ENCODE peak calls at places on chromosomes 2 and 18, in five cellular contexts. M is sigmoid colon, N is cardiac muscle cell, X is K562, I is gastrocnemius medialis. F is an unnamed sample. For H3K4me1, the result is how much of the 10 kb centered on the place peaks cover.

GRCh38 chr2:241771286-241772062 is 5.1 kb upstream of the GAL3ST2 start:
- DNase-seq in M (peak), X (no peak), I (no peak), N (no peak), F (peak)

GRCh38 chr18:30743033-30743432 is 299.5 kb downstream of the DSC3 start:
- DNase-seq in X (no peak), I (no peak), M (no peak), N (no peak), F (no peak)

GRCh38 chr2:68023904-68024303 is 38.9 kb downstream of the C1D start:
- DNase-seq in M (no peak), I (no peak), N (no peak), X (no peak), F (no peak)

GRCh38 chr18:11034816-11035215 is 114.6 kb downstream of the PIEZO2 start:
- DNase-seq in I (no peak), N (no peak), X (no peak), M (no peak), F (no peak)

GRCh38 chr2:169303579-169304285 is 58.6 kb downstream of the LRP2 start:
- DNase-seq in N (no peak), X (no peak), M (no peak), I (no peak), F (no peak)

GRCh38 chr2:237473474-237474453 is 13.3 kb upstream of the MLPH start:
- DNase-seq in X (no peak), N (no peak), I (no peak), M (peak), F (no peak)

GRCh38 chr18:39434223-39434622 is 1868.6 kb upstream of the CELF4 start:
- DNase-seq in M (no peak), N (no peak), X (no peak), I (no peak), F (no peak)

GRCh38 chr2:240936106-240936505 is 30.0 kb downstream of the CROCC2 start:
- DNase-seq in X (no peak), I (no peak), M (peak), N (no peak), F (no peak)

GRCh38 chr2:179044500-179044899 is 5.4 kb downstream of the CCDC141 start:
- DNase-seq in N (no peak), X (no peak), M (no peak), I (no peak), F (no peak)

GRCh38 chr2:128594953-128595677 is 276.4 kb upstream of the HS6ST1 start:
- DNase-seq in X (no peak), I (no peak), N (no peak), M (peak), F (no peak)

GRCh38 chr18:936941-937340 is 32.3 kb downstream of the ADCYAP1 start:
- DNase-seq in M (no peak), N (no peak), I (no peak), X (no peak), F (no peak)

GRCh38 chr18:3180325-3180724 is 39.4 kb downstream of the MYOM1 start:
- DNase-seq in X (no peak), M (no peak), I (no peak), N (peak), F (no peak)

GRCh38 chr2:129765326-129766158 is 213.9 kb upstream of the RAB6C start:
- DNase-seq in I (no peak), X (no peak), N (no peak), M (no peak), F (no peak)

GRCh38 chr2:171910494-171910893 is 11.8 kb upstream of the HAT1 start:
- DNase-seq in X (no peak), N (no peak), I (no peak), M (no peak), F (no peak)

GRCh38 chr2:133846476-133846875 is 278.2 kb upstream of the NCKAP5 start:
- DNase-seq in N (no peak), X (no peak), I (no peak), M (no peak), F (no peak)

GRCh38 chr2:165408191-165408590 is 61.3 kb upstream of the CSRNP3 start:
- DNase-seq in I (no peak), X (no peak), M (peak), N (no peak), F (no peak)

GRCh38 chr18:7388752-7389151 is 157.9 kb downstream of the LRRC30 start:
- DNase-seq in I (no peak), N (no peak), M (no peak), X (no peak), F (no peak)

GRCh38 chr2:168454737-168455691 is 1.1 kb upstream of the CERS6 start:
- DNase-seq in X (no peak), N (no peak), M (no peak), I (no peak), F (no peak)

GRCh38 chr2:88221365-88221942 is 51.3 kb downstream of the THNSL2 start:
- DNase-seq in X (no peak), M (no peak), I (no peak), N (no peak), F (no peak)

GRCh38 chr2:95010126-95010525 is 15.4 kb upstream of the MAL start:
- DNase-seq in I (no peak), N (no peak), M (no peak), X (no peak), F (no peak)

GRCh38 chr2:127277028-127277427 is 16.9 kb downstream of the ERCC3 start:
- DNase-seq in N (no peak), M (no peak), I (no peak), X (no peak), F (no peak)

GRCh38 chr18:4060427-4061281 is 394.5 kb downstream of the DLGAP1 start:
- DNase-seq in M (no peak), I (no peak), X (no peak), N (no peak), F (no peak)

DNA sequence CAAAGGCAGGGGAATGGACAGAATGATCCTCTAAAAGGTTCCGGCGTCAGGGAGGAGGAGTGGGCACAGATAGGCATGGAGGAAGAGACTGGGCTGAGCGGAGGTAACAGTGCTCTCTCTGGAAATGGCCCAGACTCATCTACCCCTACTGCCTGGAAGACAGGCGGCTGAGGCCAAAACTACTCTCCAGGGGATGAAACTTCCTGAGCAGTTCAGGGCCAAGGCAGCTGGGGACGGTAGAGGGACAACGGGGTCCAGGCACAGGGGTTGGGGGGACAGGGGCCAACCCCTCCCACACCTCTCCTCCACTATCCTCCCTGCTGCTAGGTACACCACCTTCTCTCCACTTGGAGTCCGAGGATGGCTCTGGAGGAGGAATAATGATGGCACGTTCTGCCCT is 94.3 kb downstream of the TNS1 start:
- DNase-seq in I (no peak), N (no peak), X (no peak), M (no peak), F (no peak)
- H3K4me1 ChIP-seq in I (half or more), N (half or more), X (under half), M (half or more), F (under half)

GRCh38 chr2:118371500-118371899 is 283.2 kb downstream of the INSIG2 start:
- DNase-seq in X (no peak), M (no peak), N (peak), I (no peak), F (peak)
- TF ChIP-seq CTCF in X (peak), M (no peak), N (peak), I (no peak), F (no peak)

DNA sequence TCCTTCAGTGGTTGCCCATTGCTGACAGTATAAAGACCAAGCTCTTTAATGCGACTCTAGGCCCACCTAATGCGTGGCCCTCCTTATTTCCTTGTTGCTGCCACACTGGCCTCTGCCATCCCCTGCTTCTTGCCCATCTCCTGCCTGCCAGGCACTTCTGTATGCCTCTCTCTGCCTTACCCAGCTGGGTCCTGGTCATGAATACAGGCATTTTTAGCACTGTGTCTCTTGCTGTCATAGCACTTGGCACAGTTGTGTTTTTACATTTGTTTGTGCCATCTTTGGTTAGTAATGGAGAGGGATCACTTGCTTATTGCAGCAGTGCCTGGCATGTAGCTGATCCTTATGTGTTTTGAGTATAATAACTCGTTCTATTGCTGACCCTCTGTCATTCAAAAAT is 38.7 kb downstream of the MAP4K4 start:
- DNase-seq in I (peak), X (no peak), M (no peak), N (no peak), F (no peak)
- H3K4me1 ChIP-seq in I (half or more), X (under half), M (half or more), N (under half), F (under half)

GRCh38 chr18:36297419-36298112 is at the start of gene FHOD3:
- DNase-seq in X (peak), N (peak), M (peak), I (peak), F (peak)

GRCh38 chr18:36298113-36298701 is 694 bp downstream of the FHOD3 start:
- DNase-seq in M (no peak), I (no peak), X (peak), N (peak), F (no peak)

GRCh38 chr18:36295214-36295613 is 2.3 kb upstream of the FHOD3 start:
- DNase-seq in M (no peak), N (no peak), I (no peak), X (no peak), F (no peak)

GRCh38 chr18:36295880-36296301 is 1.6 kb upstream of the FHOD3 start:
- DNase-seq in X (no peak), I (no peak), M (no peak), N (no peak), F (no peak)

DNA sequence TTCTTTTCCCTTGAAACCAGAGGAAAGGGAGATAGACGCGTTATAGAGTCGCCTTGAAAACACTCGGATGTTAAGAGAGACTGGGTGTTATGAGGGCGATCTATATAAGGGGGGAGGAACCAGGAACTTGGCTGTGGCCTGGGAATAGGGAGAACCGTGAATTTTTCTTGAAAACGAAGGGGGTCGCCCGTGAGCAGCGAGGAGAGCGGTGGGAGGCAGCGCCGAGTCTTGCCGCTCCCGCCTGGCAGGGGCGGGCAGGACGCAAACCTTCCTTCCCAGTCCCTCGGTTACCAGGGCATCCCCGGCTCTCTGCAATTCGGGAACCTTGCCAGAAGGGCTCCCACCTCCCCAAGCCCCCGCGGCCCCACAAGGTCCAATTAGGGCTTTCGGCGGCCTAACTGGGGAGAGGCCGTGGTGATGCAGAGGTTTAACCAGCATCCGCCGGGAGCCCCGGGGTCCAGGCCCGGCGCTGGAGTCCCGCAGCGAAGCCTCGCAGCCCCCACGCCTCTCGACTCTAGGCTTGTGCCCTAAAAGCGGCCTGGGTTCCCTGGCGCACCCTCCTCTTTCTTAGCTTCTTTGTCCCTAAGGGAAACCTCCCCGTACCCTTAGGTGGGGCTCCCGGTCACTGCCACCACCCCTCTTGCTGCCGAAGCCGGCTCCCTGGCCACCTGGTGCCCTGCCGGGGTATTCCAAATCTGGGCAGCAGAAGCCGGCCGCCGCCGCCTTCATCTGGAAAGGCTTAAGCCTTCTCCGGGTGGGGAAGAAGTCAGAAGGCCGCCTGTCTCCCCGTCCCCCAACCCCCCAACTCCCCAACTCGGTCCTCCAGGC is 708 bp upstream of the FHOD3 start:
- DNase-seq in I (no peak), M (peak), X (peak), N (peak), F (peak)
- TF ChIP-seq CTCF in I (no peak), M (no peak), X (peak), N (peak), F (no peak)

DNA sequence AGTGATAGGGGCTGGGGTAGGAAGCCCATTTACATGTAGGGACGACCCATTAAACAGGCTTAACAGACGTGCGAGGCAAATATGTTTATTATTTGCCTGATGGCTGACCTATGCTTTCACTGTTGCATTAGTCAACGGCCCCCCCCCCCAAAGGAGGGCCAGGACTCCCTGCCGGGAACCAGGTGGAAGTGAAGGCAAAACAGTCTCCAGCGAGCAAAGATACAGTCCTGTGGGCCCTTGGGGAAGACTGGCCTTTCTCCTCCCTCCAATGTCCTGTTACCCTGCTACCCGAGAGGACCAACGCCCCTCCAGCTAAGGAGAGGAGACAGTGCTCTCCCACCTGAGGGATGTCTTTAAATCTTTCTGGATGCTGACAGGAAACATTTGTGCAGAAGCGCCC is 136.1 kb upstream of the SIX3 start:
- DNase-seq in I (no peak), N (no peak), M (no peak), X (no peak), F (no peak)
- H3K4me1 ChIP-seq in I (under half), N (under half), M (under half), X (under half), F (under half)

GRCh38 chr18:33022370-33022769 is 249.5 kb upstream of the KLHL14 start:
- DNase-seq in N (no peak), M (no peak), X (no peak), I (no peak), F (no peak)
- TF ChIP-seq CTCF in N (no peak), M (no peak), X (no peak), I (no peak), F (no peak)

GRCh38 chr2:28271231-28271913 is 121.3 kb upstream of the FOSL2 start:
- DNase-seq in M (no peak), X (no peak), N (no peak), I (no peak), F (no peak)
- H3K4me1 ChIP-seq in M (under half), X (under half), N (under half), I (half or more), F (half or more)

GRCh38 chr2:105301646-105302045 is 27.9 kb downstream of the TGFBRAP1 start:
- DNase-seq in X (no peak), N (no peak), I (no peak), M (no peak), F (no peak)

GRCh38 chr2:105296017-105296611 is 33.4 kb downstream of the TGFBRAP1 start:
- DNase-seq in M (no peak), N (no peak), I (no peak), X (no peak), F (no peak)

GRCh38 chr2:105298017-105298416 is 31.5 kb downstream of the TGFBRAP1 start:
- DNase-seq in N (no peak), I (no peak), M (no peak), X (no peak), F (no peak)

GRCh38 chr2:105297211-105297610 is 32.3 kb downstream of the TGFBRAP1 start:
- DNase-seq in N (no peak), I (no peak), X (no peak), M (no peak), F (no peak)

DNA sequence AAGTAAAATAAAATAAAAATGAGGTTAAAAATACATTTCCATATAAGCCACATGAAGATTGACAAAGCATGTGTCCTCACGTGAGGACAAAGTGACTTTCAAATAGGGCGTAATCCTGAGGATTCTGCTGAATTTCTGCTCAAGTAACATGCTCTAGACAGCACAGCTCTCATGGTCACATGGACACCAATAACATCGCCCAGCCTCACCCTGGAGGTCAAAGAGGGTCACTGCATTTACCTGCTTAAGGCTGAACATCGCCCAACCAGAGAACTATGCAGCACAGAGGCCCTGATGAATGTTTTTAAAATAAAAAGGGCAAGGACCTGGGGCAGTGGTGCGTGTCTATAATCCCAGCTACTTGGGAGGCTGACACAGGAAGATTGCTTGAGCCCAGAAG is 30.2 kb downstream of the TGFBRAP1 start:
- DNase-seq in N (no peak), M (no peak), I (no peak), X (no peak), F (no peak)
- TF ChIP-seq CTCF in N (no peak), M (no peak), I (no peak), X (peak), F (no peak)